ENCODE peak calls at places on chromosomes 12 and 14, in ten cellular contexts. T is astrocyte, X is bronchial epithelial cell, S is PC-3, V is pancreas, J is epithelial cell of esophagus, D is choroid plexus epithelial cell, W is prostate gland, Z is Peyer's patch, I is GM12864. B is an unnamed sample.

GRCh38 chr14:91309756-91310280 is 65.3 kb upstream of the GPR68 start:
- DNase-seq in W (no peak), S (no peak), V (no peak), I (no peak), T (no peak), J (no peak), X (no peak), D (no peak), Z (no peak), B (no peak)

GRCh38 chr12:6963741-6964446 is 6.6 kb downstream of the PHB2 start:
- DNase-seq in J (no peak), D (no peak), V (peak; percentile 80), Z (peak; percentile 65), W (no peak), X (no peak), I (no peak), S (no peak), T (no peak), B (no peak)

GRCh38 chr14:90820958-90821357 is 4.7 kb upstream of the TTC7B start:
- DNase-seq in D (peak; percentile 48), T (peak; percentile 75), Z (no peak), X (peak; percentile 75), S (peak; percentile 66), I (no peak), J (peak; percentile 94), V (no peak), W (no peak), B (peak; percentile 50)

GRCh38 chr12:116317139-116317538 is 39.6 kb upstream of the MED13L start:
- DNase-seq in T (no peak), J (no peak), I (no peak), D (no peak), V (no peak), X (no peak), S (no peak), Z (no peak), W (no peak), B (no peak)

GRCh38 chr12:120583478-120584030 is 2.4 kb upstream of the POP5 start:
- DNase-seq in Z (peak; percentile 80), T (peak; percentile 11), V (peak; percentile 74), I (peak; percentile 22), J (peak; percentile 70), S (peak; percentile 87), D (peak; percentile 67), X (peak; percentile 33), W (peak; percentile 46), B (peak; percentile 69)

GRCh38 chr12:131918311-131919050 is 10.6 kb upstream of the PUS1 start:
- DNase-seq in X (no peak), V (peak; percentile 24), S (no peak), I (no peak), W (no peak), D (no peak), J (no peak), T (no peak), Z (no peak), B (no peak)

GRCh38 chr12:78208106-78208505 is 377.4 kb downstream of the NAV3 start:
- DNase-seq in S (peak; percentile 42), Z (no peak), I (no peak), W (no peak), T (peak; percentile 67), V (no peak), J (peak; percentile 7), D (no peak), X (peak; percentile 9), B (no peak)

GRCh38 chr14:23931705-23932314 is 21.8 kb upstream of the DHRS4 start:
- DNase-seq in T (no peak), I (no peak), V (no peak), W (no peak), S (no peak), J (no peak), X (no peak), D (no peak), Z (no peak), B (no peak)

GRCh38 chr12:42534184-42534838 is 55.2 kb downstream of the PRICKLE1 start:
- DNase-seq in Z (no peak), D (no peak), W (no peak), S (no peak), V (no peak), J (no peak), X (no peak), T (no peak), I (no peak), B (no peak)

GRCh38 chr14:73887116-73887490 is 444 bp downstream of the ZNF410 start:
- DNase-seq in V (no peak), W (no peak), D (no peak), S (no peak), J (no peak), X (peak; percentile 8), T (peak; percentile 34), Z (no peak), I (no peak), B (no peak)

GRCh38 chr14:102898298-102898697 is 24.2 kb upstream of the AMN start:
- DNase-seq in Z (no peak), S (no peak), V (no peak), W (no peak), T (no peak), D (no peak), X (no peak), J (no peak), I (no peak), B (no peak)

GRCh38 chr14:71266994-71267636 is 359.9 kb downstream of the PCNX1 start:
- DNase-seq in W (no peak), V (no peak), T (peak; percentile 79), X (peak; percentile 87), Z (no peak), D (peak; percentile 76), J (peak; percentile 44), S (peak; percentile 27), I (peak; percentile 24), B (peak; percentile 17)

GRCh38 chr12:128627659-128628058 is 196.1 kb downstream of the SLC15A4 start:
- DNase-seq in V (no peak), Z (no peak), W (no peak), T (no peak), D (no peak), S (no peak), I (no peak), J (no peak), X (no peak), B (no peak)

GRCh38 chr14:49637534-49638078 is 2.6 kb upstream of the DNAAF2 start:
- DNase-seq in Z (no peak), I (no peak), T (no peak), X (peak; percentile 35), D (no peak), V (no peak), J (no peak), W (no peak), S (no peak), B (no peak)

GRCh38 chr12:113198286-113198685 is 12.8 kb downstream of the RITA1 start:
- DNase-seq in Z (no peak), D (no peak), X (no peak), S (no peak), T (peak; percentile 48), W (no peak), V (no peak), I (no peak), J (no peak), B (no peak)

GRCh38 chr14:22391908-22392307 is 197.1 kb downstream of the DAD1 start:
- DNase-seq in X (peak; percentile 72), V (peak; percentile 42), W (peak; percentile 52), J (peak; percentile 81), Z (no peak), D (peak; percentile 90), I (peak; percentile 73), S (peak; percentile 85), T (peak; percentile 59), B (peak; percentile 83)
- TF ChIP-seq CTCF in X (peak; percentile 77), V (peak; percentile 50), W (peak; percentile 75), J (peak; percentile 76), Z (peak; percentile 49), D (peak; percentile 88), I (peak; percentile 77), S (peak; percentile 89), T (peak; percentile 76), B (peak; percentile 72)

DNA sequence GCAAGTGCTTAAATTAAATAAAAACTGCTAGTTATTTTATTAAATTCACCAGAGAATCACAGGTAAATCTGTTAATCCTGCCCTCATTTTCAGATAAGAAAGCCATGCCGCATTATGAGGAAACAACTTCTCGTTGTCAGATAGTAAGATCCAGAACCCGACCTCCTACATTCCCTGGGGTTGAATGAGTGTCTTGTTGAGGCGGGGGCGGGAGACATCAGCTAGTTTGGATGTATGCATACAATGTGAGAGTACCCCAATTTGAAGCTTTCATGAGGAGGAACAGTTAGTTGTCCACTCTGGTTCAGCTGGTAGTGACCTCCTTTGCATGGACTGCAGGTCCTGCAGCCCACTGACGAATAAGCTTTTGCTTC is 34.8 kb downstream of the EVL start:
- DNase-seq in T (no peak), V (no peak), D (no peak), X (peak; percentile 29), I (no peak), J (peak; percentile 29), Z (no peak), W (no peak), S (no peak), B (no peak)
- H3K4me3 ChIP-seq in T (no peak overlapping the region), V (no peak overlapping the region), D (no peak overlapping the region), X (no peak overlapping the region), I (no peak overlapping the region), J (no peak overlapping the region), Z (no peak overlapping the region), W (no peak overlapping the region), S (no peak overlapping the region), B (no peak overlapping the region)

GRCh38 chr12:75439048-75439447 is 41.5 kb upstream of the GLIPR1 start:
- DNase-seq in I (no peak), V (no peak), J (no peak), S (no peak), D (no peak), T (peak; percentile 36), W (no peak), Z (no peak), X (peak; percentile 17), B (no peak)

GRCh38 chr12:75439930-75440329 is 40.6 kb upstream of the GLIPR1 start:
- DNase-seq in S (no peak), I (no peak), V (no peak), Z (no peak), T (no peak), W (no peak), D (no peak), X (no peak), J (no peak), B (no peak)

GRCh38 chr12:75438052-75438754 is 42.4 kb upstream of the GLIPR1 start:
- DNase-seq in X (peak; percentile 36), I (no peak), J (peak; percentile 38), S (no peak), T (no peak), Z (no peak), V (no peak), W (no peak), D (peak; percentile 42), B (no peak)

DNA sequence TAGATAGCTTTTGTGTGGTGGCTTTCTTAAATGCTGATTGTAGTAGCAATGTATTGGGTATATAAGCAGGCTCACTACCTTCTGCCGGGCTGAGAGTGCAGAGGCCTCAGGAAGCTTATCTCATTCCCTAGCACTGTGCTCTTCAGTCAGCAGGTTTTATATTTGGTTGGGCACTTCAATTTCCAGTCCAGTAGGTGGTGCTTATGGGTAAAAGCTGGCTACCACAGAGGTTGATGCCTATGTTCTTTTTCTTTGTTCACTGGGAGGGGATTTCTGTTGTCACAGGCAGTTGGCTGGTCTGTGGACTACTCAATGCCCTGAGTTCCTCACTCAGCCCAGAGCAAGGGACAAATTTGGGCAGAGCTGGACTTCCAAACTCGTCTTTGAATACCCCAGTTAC is 43.0 kb upstream of the GLIPR1 start:
- DNase-seq in I (peak; percentile 3), Z (no peak), T (peak; percentile 25), W (no peak), D (peak; percentile 81), V (no peak), S (peak; percentile 27), X (peak; percentile 52), J (peak; percentile 47), B (peak; percentile 78)
- TF ChIP-seq CTCF in I (peak; percentile 46), Z (peak; percentile 36), T (peak; percentile 8), W (no peak), D (peak; percentile 72), V (no peak), S (peak; percentile 39), X (peak; percentile 40), J (no peak), B (peak; percentile 65)

GRCh38 chr12:110046451-110047187 is 1.7 kb downstream of the C12orf76 start:
- DNase-seq in X (no peak), Z (no peak), W (no peak), I (no peak), T (no peak), D (peak; percentile 72), V (no peak), J (peak; percentile 16), S (no peak), B (no peak)
- H3K4me3 ChIP-seq in X (no peak overlapping the region), Z (no peak overlapping the region), W (no peak overlapping the region), I (no peak overlapping the region), T (no peak overlapping the region), D (no peak overlapping the region), V (no peak overlapping the region), J (peak overlapping the region; percentile 4), S (peak overlapping the region; percentile 87), B (no peak overlapping the region)

B was measured in cardiac fibroblast.